ENCODE peak calls at places on chromosome 3, in six cellular contexts. V is heart right ventricle; A is activated T-helper 1 cell treated with Interleukin-2 at 50 U/mL for 16 hours; X is CD8-positive, alpha-beta T cell; W is fibroblast of the aortic adventitia; T is GM10248. L is an unnamed sample.

GRCh38 chr3:1196997-1197396 is 104.2 kb downstream of the CNTN6 start:
- DNase-seq in V (no peak), A (no peak), X (no peak), W (no peak), T (no peak), L (no peak)

GRCh38 chr3:27134165-27134796 is 234.9 kb downstream of the NEK10 start:
- DNase-seq in V (peak), A (peak), X (peak), W (peak), T (peak), L (peak)

GRCh38 chr3:117519776-117520175 is 810.2 kb downstream of the TUSC7 start:
- DNase-seq in V (no peak), A (no peak), X (no peak), W (no peak), T (no peak), L (no peak)

GRCh38 chr3:139482206-139482605 is 5.9 kb upstream of the RBP2 start:
- DNase-seq in V (no peak), A (no peak), X (no peak), W (no peak), T (no peak), L (no peak)

GRCh38 chr3:45123841-45124269 is 22.3 kb downstream of the CDCP1 start:
- DNase-seq in V (no peak), A (no peak), X (no peak), W (peak), T (no peak), L (no peak)

GRCh38 chr3:5251196-5251583 is 63.7 kb downstream of the EDEM1 start:
- DNase-seq in V (no peak), A (no peak), X (no peak), W (no peak), T (no peak), L (no peak)

GRCh38 chr3:125192190-125193035 is 20.1 kb downstream of the SLC12A8 start:
- DNase-seq in V (no peak), A (no peak), X (no peak), W (no peak), T (peak), L (no peak)

GRCh38 chr3:52471371-52472238 is 16.2 kb downstream of the NISCH start:
- DNase-seq in V (peak), A (no peak), X (peak), W (peak), T (peak), L (no peak)

GRCh38 chr3:11140054-11140712 is 14.1 kb upstream of the HRH1 start:
- DNase-seq in V (no peak), A (no peak), X (no peak), W (peak), T (peak), L (no peak)

GRCh38 chr3:109773006-109773405 is 435.7 kb upstream of the DPPA4 start:
- DNase-seq in V (no peak), A (no peak), X (no peak), W (no peak), T (no peak), L (no peak)

GRCh38 chr3:135895106-135895733 is 70.3 kb upstream of the PPP2R3A start:
- DNase-seq in V (peak), A (no peak), X (peak), W (peak), T (peak), L (peak)

GRCh38 chr3:14297784-14298236 is 104.6 kb upstream of the SLC6A6 start:
- DNase-seq in V (peak), A (no peak), X (no peak), W (no peak), T (no peak), L (no peak)

GRCh38 chr3:18766971-18767370 is 341.8 kb upstream of the SATB1 start:
- DNase-seq in V (no peak), A (no peak), X (no peak), W (no peak), T (no peak), L (no peak)

GRCh38 chr3:98540346-98540745 is 8.6 kb downstream of the GPR15 start:
- DNase-seq in V (no peak), A (no peak), X (no peak), W (no peak), T (peak), L (no peak)

GRCh38 chr3:81216192-81216591 is 545.3 kb downstream of the GBE1 start:
- DNase-seq in V (no peak), A (no peak), X (no peak), W (peak), T (no peak), L (peak)

GRCh38 chr3:73419993-73420392 is 204.7 kb downstream of the PDZRN3 start:
- DNase-seq in V (no peak), A (no peak), X (no peak), W (peak), T (no peak), L (no peak)

GRCh38 chr3:48151058-48151806 is 37.0 kb downstream of the CDC25A start:
- DNase-seq in V (peak), A (peak), X (peak), W (peak), T (peak), L (peak)